ENCODE peak calls at places on chromosomes 2 and 18, in six cellular contexts. S is psoas muscle, P is tibial artery, J is heart right ventricle, K is stomach, D is right atrium auricular region. Q is an unnamed sample.

GRCh38 chr2:44083054-44083453 is 85.6 kb upstream of the PPM1B start:
- DNase-seq in D (no peak), J (no peak), S (no peak), P (peak; percentile 29), K (no peak), Q (no peak)

GRCh38 chr2:207960911-207961310 is 64.4 kb downstream of the PLEKHM3 start:
- DNase-seq in J (no peak), D (no peak), K (no peak), P (no peak), S (no peak), Q (no peak)

GRCh38 chr2:29000481-29000880 is 19.4 kb downstream of the TOGARAM2 start:
- DNase-seq in K (peak; percentile 49), J (no peak), S (peak; percentile 62), P (peak; percentile 81), D (no peak), Q (peak; percentile 26)

GRCh38 chr18:22021701-22022100 is 147.7 kb upstream of the GATA6 start:
- DNase-seq in P (no peak), D (no peak), J (no peak), S (no peak), K (peak; percentile 79), Q (no peak)

GRCh38 chr2:240603081-240603835 is 16.7 kb downstream of the CAPN10 start:
- DNase-seq in D (no peak), J (no peak), P (peak; percentile 40), K (no peak), S (peak; percentile 49), Q (no peak)

GRCh38 chr2:6254446-6254845 is 562.3 kb downstream of the SOX11 start:
- DNase-seq in K (no peak), P (no peak), J (no peak), D (no peak), S (no peak), Q (no peak)

GRCh38 chr2:109694190-109694589 is 80.0 kb downstream of the SOWAHC start:
- DNase-seq in D (no peak), K (no peak), P (no peak), S (no peak), J (no peak), Q (no peak)

GRCh38 chr2:109318150-109318948 is 189.3 kb downstream of the SH3RF3 start:
- DNase-seq in K (peak; percentile 50), D (peak; percentile 92), S (peak; percentile 92), P (peak; percentile 89), J (peak; percentile 85), Q (no peak)

GRCh38 chr2:233114421-233114861 is 54.3 kb downstream of the INPP5D start:
- DNase-seq in D (no peak), S (no peak), K (no peak), J (no peak), P (peak; percentile 27), Q (no peak)

GRCh38 chr2:127179756-127180155 is 40.3 kb downstream of the CYP27C1 start:
- DNase-seq in K (peak; percentile 7), P (no peak), D (no peak), S (no peak), J (no peak), Q (no peak)

GRCh38 chr2:20725782-20726181 is 58.8 kb downstream of the GDF7 start:
- DNase-seq in K (no peak), D (no peak), S (no peak), P (no peak), J (no peak), Q (no peak)

GRCh38 chr2:42147641-42148274 is 21.4 kb upstream of the EML4 start:
- DNase-seq in P (no peak), S (no peak), K (no peak), J (no peak), D (no peak), Q (no peak)

GRCh38 chr2:81583311-81584108 is 1279.0 kb upstream of the LRRTM1 start:
- DNase-seq in K (no peak), J (no peak), D (no peak), P (no peak), S (peak; percentile 32), Q (no peak)

GRCh38 chr2:160984426-160985077 is 175.7 kb upstream of the TANK start:
- DNase-seq in K (no peak), D (no peak), J (no peak), S (no peak), P (no peak), Q (no peak)

GRCh38 chr2:209629622-209630021 is 142.0 kb upstream of the UNC80 start:
- DNase-seq in J (no peak), P (no peak), S (no peak), D (no peak), K (no peak), Q (no peak)

GRCh38 chr2:29579495-29580178 is 341.7 kb downstream of the ALK start:
- DNase-seq in D (no peak), J (no peak), S (no peak), P (no peak), K (no peak), Q (no peak)

GRCh38 chr18:46859855-46860254 is 57.5 kb downstream of the PIAS2 start:
- DNase-seq in P (no peak), D (no peak), J (no peak), S (no peak), K (no peak), Q (no peak)

GRCh38 chr2:47016172-47016913 is 100.7 kb upstream of the MCFD2 start:
- DNase-seq in K (no peak), S (peak; percentile 86), D (no peak), P (no peak), J (no peak), Q (no peak)

GRCh38 chr2:45002661-45003210 is 6.5 kb downstream of the SIX2 start:
- DNase-seq in K (no peak), J (no peak), S (no peak), P (no peak), D (no peak), Q (no peak)

GRCh38 chr2:165630276-165630675 is 160.8 kb downstream of the CSRNP3 start:
- DNase-seq in P (no peak), S (no peak), J (no peak), K (no peak), D (no peak), Q (no peak)

GRCh38 chr18:8747440-8747937 is 42.1 kb downstream of the MTCL1 start:
- DNase-seq in P (no peak), J (no peak), S (no peak), D (peak; percentile 38), K (no peak), Q (no peak)

GRCh38 chr2:107740300-107740699 is 86.4 kb upstream of the RGPD4 start:
- DNase-seq in J (no peak), D (no peak), S (no peak), P (no peak), K (no peak), Q (no peak)

DNA sequence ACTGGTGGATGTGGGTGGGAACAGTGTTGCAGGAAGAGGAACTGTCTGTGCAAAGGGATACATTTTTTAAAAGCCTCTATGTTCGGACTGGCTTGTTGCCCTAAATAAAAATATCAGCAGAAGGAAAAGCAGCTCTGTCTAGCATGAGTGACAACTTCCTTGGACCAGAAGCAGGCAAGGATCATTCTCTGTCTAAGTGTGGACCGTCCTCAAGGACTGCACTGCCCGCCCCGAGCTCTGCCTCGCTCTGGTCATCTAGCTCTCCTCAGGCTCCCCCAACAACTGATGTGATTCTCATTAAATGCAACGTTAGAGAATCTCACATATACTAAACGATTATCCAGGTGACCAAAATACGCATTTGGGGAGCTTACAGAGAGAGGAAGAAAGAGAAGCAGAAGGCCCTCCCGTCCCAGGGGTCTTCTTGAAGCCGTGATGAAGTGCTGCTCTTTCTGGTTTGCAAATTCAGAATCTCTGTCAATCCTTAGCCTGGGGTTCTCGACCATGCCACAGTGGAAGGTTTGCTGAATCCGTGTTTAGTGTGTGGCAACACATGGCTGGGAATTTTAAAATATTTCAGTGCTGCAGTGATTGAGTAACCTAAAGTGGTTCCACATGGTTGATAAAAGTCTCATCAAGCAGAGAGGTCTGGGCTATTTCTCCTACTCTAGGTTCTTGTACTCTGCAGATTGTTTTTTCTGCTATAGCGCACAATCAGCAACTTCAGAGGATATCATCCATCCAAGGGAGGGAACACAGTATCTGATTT is 173.1 kb upstream of the TRIB2 start:
- DNase-seq in K (no peak), S (no peak), J (peak; percentile 11), P (no peak), D (no peak), Q (no peak)
- TF ChIP-seq CTCF in K (no peak), S (no peak), J (no peak), P (no peak), D (no peak), Q (no peak)

GRCh38 chr2:174070281-174070680 is 105.1 kb upstream of the SP3 start:
- DNase-seq in S (no peak), J (no peak), P (no peak), D (no peak), K (no peak), Q (no peak)

GRCh38 chr2:174072857-174073256 is 107.7 kb upstream of the SP3 start:
- DNase-seq in S (no peak), J (no peak), P (no peak), K (no peak), D (no peak), Q (no peak)

GRCh38 chr2:174074831-174075230 is 109.7 kb upstream of the SP3 start:
- DNase-seq in J (no peak), P (no peak), K (no peak), D (no peak), S (no peak), Q (no peak)

GRCh38 chr2:174071321-174071720 is 106.1 kb upstream of the SP3 start:
- DNase-seq in P (no peak), S (no peak), D (no peak), K (no peak), J (no peak), Q (no peak)

DNA sequence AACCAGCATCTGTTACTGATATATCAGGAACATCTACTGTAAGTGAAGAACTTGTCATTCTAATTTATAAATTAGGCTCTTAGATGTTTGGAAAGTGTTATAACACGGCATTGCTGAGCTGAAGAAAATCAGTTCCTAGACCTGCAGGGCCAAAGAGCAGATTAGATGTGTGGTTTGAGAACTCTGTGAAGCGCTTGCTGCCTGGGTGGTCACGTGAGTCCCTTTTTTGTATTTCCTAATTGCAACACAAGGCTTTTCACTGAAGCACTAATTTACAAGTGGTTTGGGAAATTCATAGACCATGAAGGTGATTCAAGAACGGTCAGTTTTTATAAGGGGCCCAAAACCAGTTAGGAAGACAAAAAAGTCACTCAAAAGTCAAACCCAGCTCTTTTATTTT is 106.9 kb upstream of the SP3 start:
- DNase-seq in J (no peak), P (no peak), K (no peak), D (no peak), S (no peak), Q (no peak)
- H3K27ac ChIP-seq in J (no peak overlapping the region), P (no peak overlapping the region), K (no peak overlapping the region), D (no peak overlapping the region), S (no peak overlapping the region), Q (no peak overlapping the region)

GRCh38 chr18:30889582-30890301 is 152.8 kb downstream of the DSC3 start:
- DNase-seq in D (no peak), S (no peak), K (no peak), P (no peak), J (no peak), Q (no peak)
- TF ChIP-seq CTCF in D (no peak), S (no peak), K (no peak), P (no peak), J (peak; percentile 12), Q (no peak)

DNA sequence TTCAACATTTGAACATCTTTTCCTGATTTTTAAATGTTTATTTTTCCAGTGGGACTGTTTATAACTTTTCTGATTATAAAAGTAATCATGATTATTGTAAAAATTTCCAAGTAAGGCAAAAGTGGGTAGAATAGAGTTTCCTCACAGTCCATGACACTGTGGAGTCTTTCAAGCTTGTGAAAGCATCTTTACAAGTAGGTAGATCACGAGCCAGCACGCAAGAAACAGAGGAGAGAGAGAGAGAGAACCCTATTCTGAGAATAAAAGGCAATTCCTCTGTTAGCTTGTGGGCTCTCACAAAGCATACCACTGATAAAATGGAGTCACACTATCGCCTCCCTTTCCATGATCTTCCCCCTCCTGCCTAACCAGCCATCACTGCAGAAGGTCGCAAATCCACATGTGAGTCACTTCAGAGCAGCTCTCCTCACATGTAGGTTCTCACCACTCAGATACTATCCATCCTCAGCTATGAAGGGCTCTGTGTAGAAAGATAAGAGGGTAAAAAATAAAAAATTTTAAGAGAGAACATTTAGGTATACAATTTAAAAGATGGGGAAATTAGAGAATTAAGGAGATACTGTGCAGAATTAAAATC is 40.3 kb downstream of the AAK1 start:
- DNase-seq in D (no peak), P (no peak), S (no peak), J (no peak), K (no peak), Q (no peak)
- H3K27ac ChIP-seq in D (no peak overlapping the region), P (no peak overlapping the region), S (peak overlapping the region; percentile 54), J (no peak overlapping the region), K (no peak overlapping the region), Q (no peak overlapping the region)